ENCODE peak calls at places on chromosome 6, in four cellular contexts. M is NCI-H345, U is B cell, C is KBM-7. X is an unnamed sample.

GRCh38 chr6:23559587-23560343 is 566.2 kb upstream of the NRSN1 start:
- DNase-seq in C (no peak), U (no peak), M (no peak), X (no peak)

GRCh38 chr6:24520929-24521546 is 26.3 kb downstream of the ALDH5A1 start:
- DNase-seq in U (peak; percentile 43), M (peak; percentile 15), C (peak; percentile 40), X (peak; percentile 43)

GRCh38 chr6:151375833-151376232 is 15.5 kb downstream of the ZBTB2 start:
- DNase-seq in U (no peak), C (no peak), M (no peak), X (no peak)

GRCh38 chr6:165594584-165595333 is 68.3 kb downstream of the PDE10A start:
- DNase-seq in M (no peak), C (no peak), U (no peak), X (no peak)

GRCh38 chr6:168533428-168533827 is 92.4 kb downstream of the SMOC2 start:
- DNase-seq in U (no peak), M (no peak), C (no peak), X (no peak)

GRCh38 chr6:125188037-125188436 is 34.5 kb downstream of the TPD52L1 start:
- DNase-seq in U (no peak), M (no peak), C (no peak), X (no peak)

GRCh38 chr6:137044366-137045220 is at the start of gene IL20RA:
- DNase-seq in C (no peak), U (peak; percentile 65), M (peak; percentile 44), X (peak; percentile 28)

GRCh38 chr6:44275749-44276648 is 5.7 kb downstream of the TMEM151B start:
- DNase-seq in M (no peak), C (no peak), U (peak; percentile 84), X (no peak)

GRCh38 chr6:125952764-125953501 is 3.6 kb upstream of the HINT3 start:
- DNase-seq in U (no peak), M (no peak), C (peak; percentile 57), X (no peak)

GRCh38 chr6:11143394-11144371 is 32.2 kb upstream of the ERVFRD-1 start:
- DNase-seq in C (peak; percentile 80), M (no peak), U (no peak), X (no peak)

GRCh38 chr6:161353208-161353613 is 79.3 kb upstream of the AGPAT4 start:
- DNase-seq in U (no peak), M (peak; percentile 59), C (peak; percentile 23), X (no peak)

GRCh38 chr6:44005507-44005903 is 121.7 kb downstream of the MRPL14 start:
- DNase-seq in M (no peak), C (no peak), U (no peak), X (no peak)

GRCh38 chr6:157230971-157231370 is 92.3 kb downstream of the TMEM242 start:
- DNase-seq in C (no peak), U (no peak), M (no peak), X (no peak)

GRCh38 chr6:112701201-112701600 is 354.1 kb downstream of the RFPL4B start:
- DNase-seq in M (no peak), U (no peak), C (no peak), X (no peak)

GRCh38 chr6:161922631-161923119 is 648.8 kb upstream of the AGPAT4 start:
- DNase-seq in M (no peak), C (peak; percentile 19), U (no peak), X (peak; percentile 10)

GRCh38 chr6:599946-600448 is 56.9 kb downstream of the HUS1B start:
- DNase-seq in M (no peak), U (no peak), C (no peak), X (no peak)

GRCh38 chr6:156190270-156190669 is 586.9 kb upstream of the ARID1B start:
- DNase-seq in U (no peak), C (no peak), M (peak; percentile 95), X (no peak)

GRCh38 chr6:47168176-47168575 is 126.0 kb upstream of the ADGRF1 start:
- DNase-seq in M (peak; percentile 37), C (peak; percentile 16), U (no peak), X (no peak)

GRCh38 chr6:47206626-47207025 is 103.1 kb downstream of the TNFRSF21 start:
- DNase-seq in C (no peak), M (no peak), U (no peak), X (no peak)

GRCh38 chr6:157223486-157223885 is 99.8 kb downstream of the TMEM242 start:
- DNase-seq in C (no peak), U (no peak), M (no peak), X (no peak)

GRCh38 chr6:109318328-109318876 is 63.9 kb downstream of the CD164 start:
- DNase-seq in U (no peak), C (no peak), M (peak; percentile 77), X (no peak)

GRCh38 chr6:8958894-8959511 is 523.7 kb upstream of the SLC35B3 start:
- DNase-seq in C (no peak), U (no peak), M (no peak), X (no peak)

GRCh38 chr6:11324453-11325023 is 92.1 kb upstream of the NEDD9 start:
- DNase-seq in U (no peak), M (no peak), C (peak; percentile 47), X (no peak)

GRCh38 chr6:145903356-145904102 is 60.6 kb downstream of the SHPRH start:
- DNase-seq in M (no peak), C (no peak), U (no peak), X (peak; percentile 5)

GRCh38 chr6:70103798-70104197 is 199.1 kb downstream of the COL9A1 start:
- DNase-seq in M (no peak), U (no peak), C (no peak), X (no peak)

GRCh38 chr6:117573006-117573680 is 29.2 kb downstream of the GOPC start:
- DNase-seq in C (no peak), M (no peak), U (no peak), X (no peak)